ENCODE peak calls at places on chromosomes 3 and 15, in five cellular contexts. F is H1, Y is WTC11, E is T follicular helper cell, V is testis. O is an unnamed sample.

GRCh38 chr3:156307704-156308103 is 187.3 kb downstream of the KCNAB1 start:
- DNase-seq in V (peak), E (no peak), Y (no peak), F (no peak), O (peak)

GRCh38 chr15:91224750-91225380 is 124.8 kb downstream of the SV2B start:
- DNase-seq in V (peak), F (peak), E (no peak), Y (no peak), O (no peak)

GRCh38 chr3:58179235-58180098 is 31.3 kb downstream of the DNASE1L3 start:
- DNase-seq in V (no peak), E (no peak), F (no peak), Y (no peak), O (no peak)

GRCh38 chr3:15781637-15782402 is 16.0 kb downstream of the ANKRD28 start:
- DNase-seq in F (no peak), V (no peak), E (no peak), Y (no peak), O (no peak)

GRCh38 chr15:85584791-85585360 is 204.5 kb downstream of the AKAP13 start:
- DNase-seq in E (no peak), V (no peak), F (no peak), Y (no peak), O (no peak)

GRCh38 chr3:52290596-52291507 is 3.2 kb downstream of the GLYCTK start:
- DNase-seq in E (no peak), F (no peak), V (no peak), Y (no peak), O (no peak)

GRCh38 chr15:80596521-80596976 is 98.6 kb upstream of the ABHD17C start:
- DNase-seq in V (no peak), F (no peak), E (no peak), Y (no peak), O (no peak)

GRCh38 chr3:14128724-14129123 is 3.9 kb downstream of the TMEM43 start:
- DNase-seq in V (no peak), E (no peak), Y (no peak), F (no peak), O (no peak)

GRCh38 chr3:108250626-108251025 is 28.4 kb upstream of the IFT57 start:
- DNase-seq in F (no peak), E (no peak), Y (no peak), V (no peak), O (no peak)

GRCh38 chr3:25945836-25946235 is 155.9 kb downstream of the OXSM start:
- DNase-seq in F (no peak), Y (no peak), V (no peak), E (no peak), O (no peak)